ENCODE peak calls at places on chromosomes 16 and 17, in four cellular contexts. B is ascending aorta, X is NT2/D1, I is lung. R is an unnamed sample.

GRCh38 chr16:54526916-54527315 is 240.3 kb upstream of the IRX3 start:
- DNase-seq in B (no peak), X (no peak), I (no peak), R (no peak)

GRCh38 chr17:43553501-43554018 is 7.4 kb upstream of the ETV4 start:
- DNase-seq in B (no peak), X (no peak), I (no peak), R (no peak)

GRCh38 chr17:21525464-21526130 is 149.4 kb downstream of the KCNJ12 start:
- DNase-seq in B (no peak), X (no peak), I (no peak), R (no peak)

GRCh38 chr17:50464736-50465135 is 3.9 kb downstream of the CHAD start:
- DNase-seq in B (no peak), X (no peak), I (no peak), R (no peak)

GRCh38 chr17:59825533-59826316 is 67.0 kb downstream of the TUBD1 start:
- DNase-seq in B (no peak), X (no peak), I (no peak), R (no peak)

GRCh38 chr16:89581861-89582563 is 6.5 kb downstream of the CPNE7 start:
- DNase-seq in B (no peak), X (no peak), I (peak; percentile 46), R (peak; percentile 1)

GRCh38 chr17:34872640-34873039 is 88.6 kb downstream of the CCT6B start:
- DNase-seq in B (no peak), X (no peak), I (no peak), R (no peak)

GRCh38 chr16:67198238-67198734 is 645 bp upstream of the ELMO3 start:
- DNase-seq in B (no peak), X (no peak), I (peak; percentile 59), R (peak; percentile 22)

GRCh38 chr17:44105941-44106340 is 17.5 kb downstream of the HDAC5 start:
- DNase-seq in B (no peak), X (no peak), I (no peak), R (no peak)

GRCh38 chr16:68416057-68417046 is 32.0 kb downstream of the SMPD3 start:
- DNase-seq in B (no peak), X (no peak), I (peak; percentile 59), R (no peak)

GRCh38 chr17:17495448-17496188 is 577 bp downstream of the RASD1 start:
- DNase-seq in B (no peak), X (no peak), I (peak; percentile 40), R (peak; percentile 28)

GRCh38 chr17:7415784-7416183 is 4.3 kb upstream of the SPEM1 start:
- DNase-seq in B (no peak), X (no peak), I (no peak), R (no peak)

GRCh38 chr17:76051071-76051467 is 21.2 kb downstream of the SRP68 start:
- DNase-seq in B (no peak), X (no peak), I (no peak), R (no peak)

GRCh38 chr16:19093631-19094541 is 19.9 kb upstream of the ITPRIPL2 start:
- DNase-seq in B (no peak), X (no peak), I (no peak), R (no peak)

GRCh38 chr17:55620945-55621344 is 101.7 kb downstream of the TMEM100 start:
- DNase-seq in B (no peak), X (no peak), I (no peak), R (no peak)

GRCh38 chr16:30893082-30893743 is 664 bp downstream of the BCL7C start:
- DNase-seq in B (peak; percentile 67), X (no peak), I (no peak), R (peak; percentile 17)

GRCh38 chr16:50151744-50152143 is 1.4 kb upstream of the TENT4B start:
- DNase-seq in B (no peak), X (no peak), I (no peak), R (no peak)

GRCh38 chr17:56297142-56297541 is 143.9 kb downstream of the ANKFN1 start:
- DNase-seq in B (no peak), X (no peak), I (no peak), R (no peak)

GRCh38 chr16:23847938-23848337 is 12.2 kb downstream of the PRKCB start:
- DNase-seq in B (no peak), X (no peak), I (no peak), R (peak; percentile 52)

GRCh38 chr16:1770328-1771071 is 843 bp downstream of the NME3 start:
- DNase-seq in B (peak; percentile 83), X (no peak), I (peak; percentile 59), R (peak; percentile 38)

GRCh38 chr17:82330322-82331239 is 3.0 kb downstream of the SECTM1 start:
- DNase-seq in B (no peak), X (no peak), I (no peak), R (no peak)

GRCh38 chr17:50370052-50370451 is 2.9 kb downstream of the MRPL27 start:
- DNase-seq in B (no peak), X (no peak), I (no peak), R (no peak)

GRCh38 chr17:36511216-36511615 is 23.5 kb downstream of the MYO19 start:
- DNase-seq in B (no peak), X (no peak), I (no peak), R (no peak)

GRCh38 chr17:62309381-62309780 is 71.0 kb upstream of the EFCAB3 start:
- DNase-seq in B (no peak), X (no peak), I (no peak), R (no peak)

GRCh38 chr16:20409398-20410152 is at the start of gene ACSM5:
- DNase-seq in B (no peak), X (no peak), I (no peak), R (no peak)

GRCh38 chr16:48234630-48235029 is 9.5 kb upstream of the LONP2 start:
- DNase-seq in B (no peak), X (no peak), I (no peak), R (no peak)

GRCh38 chr17:73316919-73317505 is 5.2 kb upstream of the CDC42EP4 start:
- DNase-seq in B (no peak), X (no peak), I (no peak), R (no peak)

GRCh38 chr17:55200904-55201608 is 63.7 kb upstream of the HLF start:
- DNase-seq in B (no peak), X (no peak), I (no peak), R (no peak)

GRCh38 chr17:21249911-21250703 is 3.1 kb downstream of the NATD1 start:
- DNase-seq in B (no peak), X (no peak), I (no peak), R (no peak)

GRCh38 chr17:60352569-60352968 is 39.4 kb downstream of the USP32 start:
- DNase-seq in B (no peak), X (no peak), I (no peak), R (no peak)

DNA sequence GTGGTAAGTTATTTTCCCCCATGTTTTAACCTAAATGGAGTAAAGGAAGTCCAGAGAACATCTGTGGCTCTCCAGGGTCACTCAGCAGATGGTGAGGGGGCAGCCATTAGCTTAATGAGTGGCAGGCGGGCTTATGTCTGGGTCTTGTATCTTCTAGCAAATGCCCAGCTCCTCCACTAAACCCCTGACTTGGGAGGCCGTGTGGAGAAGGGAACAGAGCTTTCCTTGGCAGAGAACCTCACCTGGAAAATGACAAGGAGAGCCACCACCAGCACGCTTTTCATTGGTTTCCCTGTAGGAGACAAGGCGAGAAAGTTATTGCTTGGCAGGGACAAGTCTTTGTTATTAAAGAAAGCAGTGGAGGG is 6.6 kb downstream of the CCR7 start:
- DNase-seq in B (peak; percentile 16), X (no peak), I (no peak), R (no peak)
- H3K4me1 ChIP-seq in B (peaks cover 10% of the 10 kb centered on the region), X (peaks cover 11% of the 10 kb centered on the region), I (no peaks in the 10 kb centered on the region), R (peaks cover 96% of the 10 kb centered on the region)

GRCh38 chr17:9632741-9633140 is 12.6 kb upstream of the USP43 start:
- DNase-seq in B (no peak), X (no peak), I (no peak), R (no peak)
- H3K9me3 ChIP-seq in B (no peaks in the 10 kb centered on the region), X (no peaks in the 10 kb centered on the region), I (no peaks in the 10 kb centered on the region), R (no peaks in the 10 kb centered on the region)

GRCh38 chr16:84138500-84138823 is 6.5 kb downstream of the HSDL1 start:
- DNase-seq in B (no peak), X (no peak), I (no peak), R (no peak)

GRCh38 chr16:84137287-84137686 is 7.7 kb downstream of the HSDL1 start:
- DNase-seq in B (no peak), X (no peak), I (no peak), R (no peak)

GRCh38 chr16:84136331-84137125 is 8.4 kb downstream of the HSDL1 start:
- DNase-seq in B (no peak), X (no peak), I (no peak), R (no peak)

GRCh38 chr16:84138824-84139627 is 6.0 kb downstream of the HSDL1 start:
- DNase-seq in B (no peak), X (no peak), I (peak; percentile 74), R (no peak)

DNA sequence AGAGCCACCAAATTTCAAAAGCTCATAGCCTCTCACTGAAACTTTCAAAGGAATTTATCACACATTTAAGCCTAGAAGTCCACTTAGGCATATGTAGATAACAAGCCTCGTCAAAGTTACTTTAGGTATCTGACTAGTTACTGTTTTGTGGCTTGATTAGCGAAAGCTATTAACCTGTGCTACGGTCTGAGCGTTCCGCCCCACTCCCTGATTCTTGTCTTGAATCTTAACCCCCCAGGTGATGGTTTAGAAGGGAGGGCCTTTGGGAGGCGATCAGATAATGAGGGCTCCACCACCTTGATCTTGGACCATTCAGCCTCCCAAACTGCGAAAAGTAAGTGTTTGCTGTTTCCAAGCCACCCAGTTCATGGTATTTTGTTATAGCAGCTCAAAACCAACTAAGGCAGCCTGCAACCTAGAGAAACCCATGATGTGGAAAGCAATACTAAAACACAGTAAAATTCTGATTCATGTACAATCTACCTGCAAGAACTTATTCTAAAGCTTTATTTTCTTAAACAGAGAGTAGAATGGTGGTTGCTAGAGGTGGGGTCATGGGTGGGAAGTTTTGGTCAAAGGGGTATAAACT is 7.1 kb downstream of the HSDL1 start:
- DNase-seq in B (no peak), X (no peak), I (no peak), R (no peak)
- H3K4me1 ChIP-seq in B (no peaks in the 10 kb centered on the region), X (peaks cover 16% of the 10 kb centered on the region), I (no peaks in the 10 kb centered on the region), R (no peaks in the 10 kb centered on the region)

GRCh38 chr16:35639233-35640205 is 2180.1 kb downstream of the TP53TG3F start:
- DNase-seq in B (no peak), X (no peak), I (no peak), R (no peak)

GRCh38 chr16:35637683-35638082 is 2178.3 kb downstream of the TP53TG3F start:
- DNase-seq in B (no peak), X (no peak), I (no peak), R (no peak)

GRCh38 chr16:35642322-35642835 is 2183.0 kb downstream of the TP53TG3F start:
- DNase-seq in B (no peak), X (no peak), I (no peak), R (no peak)

GRCh38 chr16:35631261-35631945 is 2172.0 kb downstream of the TP53TG3F start:
- DNase-seq in B (no peak), X (no peak), I (no peak), R (no peak)

DNA sequence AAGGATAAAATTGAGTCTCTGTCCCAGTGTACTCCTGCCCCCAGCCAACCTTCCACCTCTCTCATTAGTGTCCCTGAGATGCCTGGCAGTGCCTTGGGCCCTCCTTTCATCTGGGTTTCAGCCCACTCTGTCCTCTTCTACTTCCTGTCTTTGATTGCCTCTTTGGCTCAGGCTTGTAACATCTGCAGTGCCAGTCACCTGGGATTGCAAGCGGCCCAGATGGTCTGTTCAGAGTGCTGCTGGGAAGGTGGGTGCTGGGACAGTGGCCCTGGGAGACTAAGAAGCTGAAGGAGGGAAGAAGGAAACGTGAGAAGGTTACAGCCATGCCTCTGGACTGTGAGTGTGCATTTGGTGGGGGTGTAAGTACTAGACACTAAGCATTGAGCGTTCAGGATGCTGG is 2177.4 kb downstream of the TP53TG3F start:
- DNase-seq in B (no peak), X (no peak), I (no peak), R (no peak)
- H3K9me3 ChIP-seq in B (no peaks in the 10 kb centered on the region), X (no peaks in the 10 kb centered on the region), I (peaks cover 15% of the 10 kb centered on the region), R (no peaks in the 10 kb centered on the region)